ENCODE peak calls at places on chromosomes 12 and 14, in six cellular contexts. Z is left cardiac atrium, S is spleen, U is foreskin fibroblast, C is activated gamma-delta T cell treated with Interleukin-2 at 50 U/mL for 16 hours, A is left colon. E is an unnamed sample.
A peak's percentile ranks its signal among the peaks of the same experiment; 100 is the strongest.

GRCh38 chr14:63840981-63841380 is 11.8 kb upstream of the SYNE2 start:
- DNase-seq in A (peak; percentile 80), C (peak; percentile 73), U (no peak), Z (no peak), S (peak; percentile 77), E (peak; percentile 54)

GRCh38 chr12:26711569-26711968 is 121.4 kb downstream of the ITPR2 start:
- DNase-seq in A (no peak), U (no peak), C (no peak), Z (no peak), S (no peak), E (no peak)

GRCh38 chr12:3753549-3754284 is 808 bp upstream of the CRACR2A start:
- DNase-seq in A (peak; percentile 32), Z (peak; percentile 40), C (no peak), U (no peak), S (peak; percentile 82), E (no peak)

GRCh38 chr12:45130881-45131281 is 80.0 kb upstream of the DBX2 start:
- DNase-seq in U (peak; percentile 41), S (no peak), Z (no peak), C (peak; percentile 14), A (peak; percentile 11), E (no peak)

GRCh38 chr14:101233861-101234587 is 327.3 kb upstream of the DIO3 start:
- DNase-seq in U (no peak), C (no peak), S (no peak), A (no peak), Z (no peak), E (no peak)

GRCh38 chr14:68110989-68111704 is 291.6 kb downstream of the RAD51B start:
- DNase-seq in Z (no peak), S (no peak), U (no peak), C (no peak), A (no peak), E (no peak)

GRCh38 chr12:71636704-71637115 is 26.9 kb downstream of the ZFC3H1 start:
- DNase-seq in U (peak; percentile 23), C (no peak), Z (no peak), A (no peak), S (no peak), E (no peak)

GRCh38 chr12:100427078-100427477 is 46.6 kb upstream of the NR1H4 start:
- DNase-seq in U (peak; percentile 11), A (no peak), C (no peak), S (no peak), Z (no peak), E (no peak)

GRCh38 chr12:39692258-39692853 is 72.8 kb upstream of the ABCD2 start:
- DNase-seq in A (no peak), S (no peak), C (no peak), Z (no peak), U (no peak), E (no peak)

GRCh38 chr12:50986961-50987737 is 34.8 kb downstream of the HIGD1C start:
- DNase-seq in C (peak; percentile 14), A (peak; percentile 47), U (peak; percentile 71), Z (no peak), S (no peak), E (peak; percentile 79)

GRCh38 chr12:69406217-69406616 is 46.7 kb downstream of the YEATS4 start:
- DNase-seq in U (no peak), Z (no peak), S (no peak), A (no peak), C (no peak), E (no peak)

GRCh38 chr12:92654929-92655328 is 47.9 kb upstream of the PLEKHG7 start:
- DNase-seq in A (no peak), Z (peak; percentile 32), C (no peak), U (peak; percentile 41), S (no peak), E (no peak)

GRCh38 chr14:78851189-78851588 is 681.0 kb downstream of the NRXN3 start:
- DNase-seq in C (no peak), S (no peak), A (no peak), Z (no peak), U (no peak), E (no peak)

GRCh38 chr12:79690606-79691298 is at the start of gene PAWR:
- DNase-seq in C (peak; percentile 21), U (peak; percentile 60), A (peak; percentile 87), S (peak; percentile 92), Z (peak; percentile 54), E (peak; percentile 90)

GRCh38 chr12:113436586-113436985 is 14.4 kb downstream of the SDSL start:
- DNase-seq in U (no peak), C (no peak), A (no peak), S (no peak), Z (no peak), E (no peak)

GRCh38 chr12:2324375-2324774 is 271.6 kb downstream of the CACNA1C start:
- DNase-seq in A (peak; percentile 67), S (no peak), U (no peak), C (no peak), Z (no peak), E (peak; percentile 58)

GRCh38 chr14:67187210-67187609 is 2.0 kb upstream of the GARIN2 start:
- DNase-seq in S (no peak), A (no peak), U (peak; percentile 70), C (no peak), Z (no peak), E (no peak)

GRCh38 chr12:71938728-71939385 is at the start of gene TPH2:
- DNase-seq in U (no peak), Z (peak; percentile 36), S (no peak), C (peak; percentile 4), A (peak; percentile 30), E (no peak)

GRCh38 chr12:124532331-124532750 is 35.1 kb downstream of the NCOR2 start:
- DNase-seq in S (no peak), Z (no peak), A (no peak), C (no peak), U (no peak), E (no peak)

E was measured in Peyer's patch.